ENCODE peak calls at places on chromosomes 13 and 19, in nine cellular contexts. J, C, H, N, Q, O, K, Z and D are unnamed samples.

GRCh38 chr13:101181076-101181685 is 235.1 kb downstream of the NALCN start:
- DNase-seq in J (no peak), O (no peak), Z (no peak), K (peak), N (peak), Q (no peak), H (no peak), C (no peak), D (no peak)

GRCh38 chr13:113573065-113573464 is 11.5 kb upstream of the TFDP1 start:
- DNase-seq in N (no peak), C (no peak), J (no peak), Q (no peak), O (no peak), K (no peak), H (no peak), Z (no peak), D (no peak)

GRCh38 chr13:80755925-80756324 is 415.0 kb upstream of the SPRY2 start:
- DNase-seq in K (no peak), N (no peak), C (no peak), Z (no peak), Q (no peak), O (no peak), H (no peak), J (no peak), D (no peak)

GRCh38 chr19:35247526-35248309 is 1.1 kb upstream of the LSR start:
- DNase-seq in C (peak), Q (no peak), N (peak), H (no peak), J (no peak), O (peak), Z (no peak), K (no peak), D (no peak)

GRCh38 chr19:34692541-34692940 is 15.1 kb downstream of the ZNF302 start:
- DNase-seq in H (no peak), J (no peak), K (no peak), Q (no peak), O (no peak), C (no peak), N (no peak), Z (no peak), D (no peak)

GRCh38 chr13:75415720-75416119 is 66.2 kb downstream of the TBC1D4 start:
- DNase-seq in K (peak), O (no peak), Z (no peak), N (peak), C (no peak), Q (peak), H (no peak), J (peak), D (peak)

GRCh38 chr19:50607388-50607787 is 32.3 kb downstream of the SYT3 start:
- DNase-seq in Q (no peak), Z (no peak), O (no peak), J (no peak), H (no peak), K (no peak), C (no peak), N (no peak), D (no peak)

GRCh38 chr13:88071371-88071770 is 400.2 kb downstream of the SLITRK5 start:
- DNase-seq in Z (no peak), Q (no peak), O (no peak), K (no peak), H (no peak), C (no peak), N (no peak), J (no peak), D (no peak)

GRCh38 chr13:98801626-98802418 is 49.4 kb upstream of the SLC15A1 start:
- DNase-seq in N (no peak), Z (no peak), C (peak), O (no peak), Q (no peak), H (no peak), J (no peak), K (no peak), D (no peak)

GRCh38 chr19:36449059-36449670 is 30.7 kb upstream of the ZFP82 start:
- DNase-seq in K (no peak), O (no peak), C (no peak), Z (no peak), H (no peak), N (peak), Q (peak), J (no peak), D (no peak)

GRCh38 chr19:27993619-27994018 is 1219.3 kb downstream of the UQCRFS1 start:
- DNase-seq in N (no peak), H (no peak), Q (no peak), Z (no peak), O (no peak), J (no peak), C (no peak), K (no peak), D (no peak)

GRCh38 chr19:1017906-1018305 is 3.0 kb downstream of the TMEM259 start:
- DNase-seq in K (no peak), H (no peak), Z (no peak), Q (no peak), J (no peak), C (no peak), N (no peak), O (no peak), D (no peak)

GRCh38 chr19:3397266-3398022 is 31.1 kb downstream of the NFIC start:
- DNase-seq in N (no peak), Q (no peak), C (no peak), Z (no peak), K (no peak), O (no peak), J (no peak), H (no peak), D (no peak)

GRCh38 chr19:29671393-29672076 is 6.3 kb downstream of the PLEKHF1 start:
- DNase-seq in H (no peak), O (no peak), K (no peak), N (no peak), Z (no peak), C (no peak), Q (peak), J (no peak), D (peak)

GRCh38 chr13:100987993-100988392 is 313.4 kb upstream of the TMTC4 start:
- DNase-seq in J (no peak), Q (peak), H (no peak), Z (no peak), K (peak), O (no peak), N (peak), C (no peak), D (peak)

GRCh38 chr13:40453666-40454030 is 212.8 kb downstream of the FOXO1 start:
- DNase-seq in C (no peak), J (no peak), H (no peak), Z (no peak), N (no peak), O (no peak), K (no peak), Q (no peak), D (no peak)

GRCh38 chr13:94764576-94765321 is 52.4 kb upstream of the SOX21 start:
- DNase-seq in K (no peak), Q (no peak), N (no peak), J (no peak), O (no peak), Z (no peak), H (no peak), C (no peak), D (no peak)

GRCh38 chr13:51632643-51633357 is 48.5 kb downstream of the WDFY2 start:
- DNase-seq in N (no peak), H (peak), Q (no peak), Z (no peak), J (no peak), O (no peak), C (no peak), K (no peak), D (no peak)

GRCh38 chr13:29536853-29537252 is 58.6 kb downstream of the SLC7A1 start:
- DNase-seq in O (no peak), Q (no peak), J (no peak), N (no peak), Z (no peak), K (no peak), H (no peak), C (no peak), D (no peak)

GRCh38 chr13:67230774-67231480 is 791 bp upstream of the PCDH9 start:
- DNase-seq in K (peak), C (peak), H (peak), Z (no peak), N (peak), J (peak), Q (peak), O (no peak), D (peak)

GRCh38 chr13:39554371-39554770 is 48.6 kb downstream of the LHFPL6 start:
- DNase-seq in C (no peak), H (no peak), O (no peak), J (no peak), Z (no peak), Q (no peak), K (no peak), N (no peak), D (peak)

GRCh38 chr13:99729745-99730144 is 228.5 kb downstream of the TM9SF2 start:
- DNase-seq in H (no peak), J (no peak), O (no peak), N (no peak), Q (no peak), Z (no peak), C (no peak), K (no peak), D (no peak)

GRCh38 chr13:94702181-94703041 is 9.9 kb downstream of the SOX21 start:
- DNase-seq in Q (no peak), K (no peak), H (no peak), Z (no peak), N (no peak), C (no peak), J (no peak), O (no peak), D (no peak)

GRCh38 chr19:55528030-55528801 is 8.7 kb downstream of the SBK2 start:
- DNase-seq in C (no peak), J (no peak), Z (no peak), O (no peak), K (peak), N (no peak), H (no peak), Q (no peak), D (no peak)

GRCh38 chr19:12137541-12137940 is 2.6 kb downstream of the ZNF20 start:
- DNase-seq in O (no peak), Q (no peak), H (no peak), N (no peak), C (no peak), Z (no peak), J (no peak), K (no peak), D (no peak)

GRCh38 chr13:95771950-95772349 is 95.0 kb downstream of the DNAJC3 start:
- DNase-seq in N (no peak), Z (no peak), Q (no peak), J (no peak), C (no peak), K (no peak), O (no peak), H (no peak), D (no peak)

GRCh38 chr19:36059180-36059910 is 4.6 kb downstream of the WDR62 start:
- DNase-seq in C (no peak), K (no peak), J (no peak), Z (no peak), N (no peak), O (no peak), H (no peak), Q (no peak), D (no peak)

GRCh38 chr19:11181488-11181887 is 15.9 kb downstream of the KANK2 start:
- DNase-seq in O (no peak), K (no peak), C (no peak), Z (no peak), N (no peak), Q (no peak), H (no peak), J (no peak), D (no peak)

GRCh38 chr19:15841875-15842569 is 26.6 kb upstream of the OR10H1 start:
- DNase-seq in H (no peak), O (no peak), J (no peak), Q (no peak), K (no peak), N (no peak), C (no peak), Z (no peak), D (no peak)

GRCh38 chr19:48424694-48425219 is 21.0 kb upstream of the GRWD1 start:
- DNase-seq in J (no peak), K (peak), Q (peak), H (no peak), Z (no peak), N (peak), C (no peak), O (no peak), D (peak)

GRCh38 chr13:109567315-109567714 is 219.1 kb downstream of the IRS2 start:
- DNase-seq in Q (peak), Z (no peak), C (no peak), J (no peak), O (no peak), K (no peak), N (no peak), H (no peak), D (no peak)

GRCh38 chr19:21221653-21222052 is 79.8 kb downstream of the ZNF431 start:
- DNase-seq in Z (no peak), N (peak), J (no peak), Q (peak), O (no peak), C (no peak), K (peak), H (no peak), D (no peak)

GRCh38 chr19:31897292-31897691 is 448.1 kb upstream of the ZNF507 start:
- DNase-seq in C (no peak), J (no peak), K (no peak), O (no peak), H (no peak), Z (no peak), N (no peak), Q (no peak), D (no peak)

GRCh38 chr19:10305139-10305806 is 4.3 kb downstream of the ZGLP1 start:
- DNase-seq in Z (no peak), K (peak), Q (no peak), H (peak), C (no peak), N (peak), J (no peak), O (no peak), D (no peak)

GRCh38 chr13:93151277-93151676 is 75.3 kb upstream of the GPC6 start:
- DNase-seq in C (no peak), H (no peak), N (peak), Q (peak), K (no peak), Z (no peak), O (peak), J (peak), D (peak)

GRCh38 chr19:20661150-20661819 is at the start of gene ZNF626:
- DNase-seq in Z (peak), N (peak), J (peak), Q (peak), K (peak), C (peak), H (peak), O (peak), D (peak)

GRCh38 chr19:43720936-43721335 is 5.1 kb downstream of the IRGC start:
- DNase-seq in J (no peak), O (no peak), Q (peak), K (no peak), C (no peak), Z (no peak), N (no peak), H (no peak), D (no peak)

GRCh38 chr13:61162106-61162505 is 253.5 kb downstream of the PCDH20 start:
- DNase-seq in N (no peak), K (no peak), J (no peak), H (no peak), C (no peak), Z (no peak), O (no peak), Q (no peak), D (no peak)

GRCh38 chr13:48258002-48258401 is 25.0 kb downstream of the ITM2B start:
- DNase-seq in Z (no peak), C (no peak), J (no peak), K (no peak), O (peak), N (no peak), Q (no peak), H (no peak), D (no peak)

GRCh38 chr13:49641810-49642291 is 13.5 kb downstream of the ARL11 start:
- DNase-seq in C (peak), N (peak), O (no peak), Q (peak), Z (no peak), K (peak), H (no peak), J (peak), D (peak)